ENCODE peak calls at places on chromosomes 1 and 21, in six cellular contexts. I, R, C, G, D and M are unnamed samples.
A peak's percentile ranks its signal among the peaks of the same experiment; 100 is the strongest.

GRCh38 chr1:235012436-235013210 is 116.0 kb downstream of the TOMM20 start:
- DNase-seq in I (no peak), R (no peak), C (no peak), G (no peak), D (no peak), M (peak; percentile 19)

GRCh38 chr1:58555393-58555792 is 8.9 kb upstream of the OMA1 start:
- DNase-seq in I (no peak), R (no peak), C (no peak), G (no peak), D (no peak), M (no peak)

GRCh38 chr1:246372502-246372901 is 134.6 kb downstream of the SMYD3 start:
- DNase-seq in I (no peak), R (no peak), C (no peak), G (no peak), D (no peak), M (no peak)

GRCh38 chr1:244322791-244323521 is 128.8 kb downstream of the ADSS2 start:
- DNase-seq in I (peak; percentile 87), R (no peak), C (no peak), G (no peak), D (no peak), M (peak; percentile 92)

GRCh38 chr1:154608522-154609294 is 722 bp upstream of the ADAR start:
- DNase-seq in I (peak; percentile 13), R (peak; percentile 90), C (peak; percentile 20), G (peak; percentile 77), D (peak; percentile 60), M (peak; percentile 42)

GRCh38 chr1:163834778-163835177 is 513.0 kb downstream of the NUF2 start:
- DNase-seq in I (peak; percentile 23), R (no peak), C (no peak), G (no peak), D (no peak), M (no peak)

GRCh38 chr1:58881471-58881994 is 97.7 kb upstream of the JUN start:
- DNase-seq in I (peak; percentile 19), R (no peak), C (no peak), G (no peak), D (no peak), M (peak; percentile 82)

GRCh38 chr1:32128971-32129370 is 21.1 kb downstream of the KPNA6 start:
- DNase-seq in I (no peak), R (no peak), C (no peak), G (no peak), D (no peak), M (no peak)

GRCh38 chr1:238658766-238659165 is 727.6 kb upstream of the CHRM3 start:
- DNase-seq in I (no peak), R (no peak), C (no peak), G (no peak), D (no peak), M (no peak)

GRCh38 chr1:97934491-97934890 is 13.7 kb upstream of the DPYD start:
- DNase-seq in I (no peak), R (no peak), C (no peak), G (no peak), D (no peak), M (no peak)

GRCh38 chr1:227447531-227447990 is 115.8 kb upstream of the ZNF678 start:
- DNase-seq in I (no peak), R (no peak), C (no peak), G (peak; percentile 41), D (no peak), M (no peak)

GRCh38 chr1:80540605-80541004 is 1260.1 kb upstream of the ADGRL2 start:
- DNase-seq in I (no peak), R (no peak), C (no peak), G (no peak), D (no peak), M (no peak)

GRCh38 chr1:19038096-19038495 is 81.6 kb upstream of the IFFO2 start:
- DNase-seq in I (no peak), R (no peak), C (no peak), G (no peak), D (no peak), M (no peak)

GRCh38 chr1:228001738-228002535 is 4.9 kb upstream of the WNT3A start:
- DNase-seq in I (no peak), R (no peak), C (no peak), G (no peak), D (no peak), M (no peak)

GRCh38 chr1:117655220-117655577 is 49.4 kb downstream of the TENT5C start:
- DNase-seq in I (peak; percentile 42), R (no peak), C (no peak), G (peak; percentile 34), D (no peak), M (no peak)

GRCh38 chr1:201307239-201307638 is 23.9 kb downstream of the PKP1 start:
- DNase-seq in I (no peak), R (no peak), C (no peak), G (no peak), D (no peak), M (peak; percentile 77)

GRCh38 chr21:39616373-39616772 is 3.6 kb downstream of the B3GALT5 start:
- DNase-seq in I (no peak), R (no peak), C (no peak), G (no peak), D (no peak), M (no peak)

GRCh38 chr21:37367758-37368535 is 1.4 kb downstream of the DYRK1A start:
- DNase-seq in I (no peak), R (no peak), C (peak; percentile 14), G (peak; percentile 42), D (no peak), M (peak; percentile 31)

GRCh38 chr1:65681101-65681500 is 111.6 kb upstream of the PDE4B start:
- DNase-seq in I (no peak), R (no peak), C (no peak), G (no peak), D (no peak), M (peak; percentile 2)

GRCh38 chr1:201557572-201557958 is 18.6 kb downstream of the NAV1 start:
- DNase-seq in I (no peak), R (peak; percentile 17), C (no peak), G (no peak), D (peak; percentile 26), M (no peak)

GRCh38 chr21:41480086-41480690 is 27.8 kb downstream of the TMPRSS2 start:
- DNase-seq in I (no peak), R (no peak), C (no peak), G (no peak), D (no peak), M (no peak)

GRCh38 chr1:222064388-222065201 is 322.7 kb upstream of the DUSP10 start:
- DNase-seq in I (peak; percentile 57), R (no peak), C (no peak), G (no peak), D (no peak), M (peak; percentile 84)

GRCh38 chr1:109253803-109254620 is 4.7 kb downstream of the CELSR2 start:
- DNase-seq in I (no peak), R (no peak), C (no peak), G (peak; percentile 83), D (no peak), M (no peak)

GRCh38 chr1:56095924-56096655 is 483.3 kb downstream of the PLPP3 start:
- DNase-seq in I (no peak), R (no peak), C (no peak), G (no peak), D (no peak), M (peak; percentile 52)

GRCh38 chr1:84774674-84775548 is 84.7 kb upstream of the SSX2IP start:
- DNase-seq in I (no peak), R (peak; percentile 61), C (no peak), G (no peak), D (no peak), M (no peak)

GRCh38 chr1:174953657-174954435 is 45.9 kb upstream of the CACYBP start:
- DNase-seq in I (no peak), R (peak; percentile 95), C (no peak), G (peak; percentile 9), D (peak; percentile 85), M (no peak)

GRCh38 chr1:151945725-151946365 is 36.5 kb upstream of the THEM4 start:
- DNase-seq in I (peak; percentile 94), R (peak; percentile 79), C (peak; percentile 78), G (peak; percentile 40), D (peak; percentile 59), M (peak; percentile 98)

GRCh38 chr1:24343412-24344089 is 24.4 kb downstream of the GRHL3 start:
- DNase-seq in I (no peak), R (no peak), C (no peak), G (no peak), D (no peak), M (no peak)

GRCh38 chr1:201636581-201636980 is 97.7 kb downstream of the NAV1 start:
- DNase-seq in I (no peak), R (no peak), C (no peak), G (no peak), D (no peak), M (no peak)

GRCh38 chr1:2603521-2604155 is 17.1 kb downstream of the PRXL2B start:
- DNase-seq in I (no peak), R (no peak), C (no peak), G (peak; percentile 21), D (no peak), M (no peak)

GRCh38 chr1:216034506-216034905 is 388.7 kb downstream of the USH2A start:
- DNase-seq in I (peak; percentile 14), R (no peak), C (no peak), G (no peak), D (peak; percentile 1), M (peak; percentile 11)

GRCh38 chr1:84165566-84165965 is 21.5 kb downstream of the PRKACB start:
- DNase-seq in I (no peak), R (peak; percentile 17), C (no peak), G (no peak), D (no peak), M (no peak)

GRCh38 chr1:109466440-109467300 is at the start of gene SYPL2:
- DNase-seq in I (no peak), R (no peak), C (no peak), G (peak; percentile 79), D (peak; percentile 15), M (no peak)